ENCODE peak calls at places on chromosome 16, in four cellular contexts. Y is AG04450, B is left ventricle myocardium inferior, L is GM12864. O is an unnamed sample.

GRCh38 chr16:12078405-12079245 is 102.1 kb downstream of the SNX29 start:
- DNase-seq in Y (no peak), B (no peak), L (no peak), O (no peak)

GRCh38 chr16:64738321-64738960 is 383.4 kb downstream of the CDH11 start:
- DNase-seq in Y (peak), B (no peak), L (no peak), O (no peak)

GRCh38 chr16:31253642-31254045 is 6.1 kb upstream of the ITGAM start:
- DNase-seq in Y (no peak), B (peak), L (no peak), O (no peak)

GRCh38 chr16:27849621-27850020 is 213.9 kb downstream of the GSG1L start:
- DNase-seq in Y (no peak), B (no peak), L (no peak), O (no peak)

GRCh38 chr16:30041841-30042240 is 10.8 kb upstream of the TLCD3B start:
- DNase-seq in Y (no peak), B (no peak), L (no peak), O (no peak)

GRCh38 chr16:14244344-14245010 is 173.4 kb downstream of the MRTFB start:
- DNase-seq in Y (no peak), B (no peak), L (no peak), O (no peak)

GRCh38 chr16:81214745-81215166 is 23.7 kb upstream of the BCO1 start:
- DNase-seq in Y (no peak), B (no peak), L (no peak), O (no peak)

GRCh38 chr16:8886593-8887437 is 4.7 kb downstream of the LITAFD start:
- DNase-seq in Y (no peak), B (no peak), L (no peak), O (no peak)

GRCh38 chr16:35142147-35142808 is 1682.9 kb downstream of the TP53TG3F start:
- DNase-seq in Y (no peak), B (no peak), L (no peak), O (no peak)

GRCh38 chr16:30376508-30376907 is 1.9 kb downstream of the MYL11 start:
- DNase-seq in Y (no peak), B (no peak), L (no peak), O (no peak)

GRCh38 chr16:55671974-55672280 is 16.1 kb downstream of the SLC6A2 start:
- DNase-seq in Y (no peak), B (no peak), L (no peak), O (no peak)

GRCh38 chr16:16073884-16074781 is 124.7 kb downstream of the ABCC1 start:
- DNase-seq in Y (peak), B (no peak), L (no peak), O (no peak)

GRCh38 chr16:24700549-24701392 is 28.7 kb upstream of the TNRC6A start:
- DNase-seq in Y (peak), B (peak), L (no peak), O (no peak)

GRCh38 chr16:48384305-48384981 is 770 bp downstream of the SIAH1 start:
- DNase-seq in Y (no peak), B (peak), L (no peak), O (no peak)

DNA sequence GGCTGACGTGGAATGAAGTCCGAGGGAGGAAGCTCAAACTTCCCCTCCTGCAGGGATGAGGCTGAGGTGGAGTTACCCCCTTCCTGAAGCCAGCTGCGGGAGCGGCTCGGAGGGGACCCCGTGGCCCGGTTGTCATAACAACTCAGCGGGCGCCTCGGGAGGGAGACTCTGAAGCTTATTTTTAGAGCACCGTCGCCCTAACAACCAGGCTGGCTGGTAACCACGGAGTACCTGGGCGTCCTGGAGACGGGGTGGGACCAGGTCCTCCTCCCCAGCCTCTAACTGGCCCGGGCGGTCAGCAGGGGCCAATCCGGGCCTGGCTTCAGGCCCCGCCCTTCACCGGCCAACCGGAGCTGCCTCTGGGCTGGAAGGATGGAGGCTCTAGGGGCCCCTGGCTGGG is 27.7 kb downstream of the NECAB2 start:
- DNase-seq in Y (no peak), B (peak), L (no peak), O (no peak)
- H3K4me3 ChIP-seq in Y (no peak), B (no peak), L (no peak), O (no peak)

GRCh38 chr16:4372578-4373355 is 1.1 kb downstream of the VASN start:
- DNase-seq in Y (no peak), B (peak), L (no peak), O (no peak)
- H3K4me3 ChIP-seq in Y (peak), B (peak), L (no peak), O (no peak)

DNA sequence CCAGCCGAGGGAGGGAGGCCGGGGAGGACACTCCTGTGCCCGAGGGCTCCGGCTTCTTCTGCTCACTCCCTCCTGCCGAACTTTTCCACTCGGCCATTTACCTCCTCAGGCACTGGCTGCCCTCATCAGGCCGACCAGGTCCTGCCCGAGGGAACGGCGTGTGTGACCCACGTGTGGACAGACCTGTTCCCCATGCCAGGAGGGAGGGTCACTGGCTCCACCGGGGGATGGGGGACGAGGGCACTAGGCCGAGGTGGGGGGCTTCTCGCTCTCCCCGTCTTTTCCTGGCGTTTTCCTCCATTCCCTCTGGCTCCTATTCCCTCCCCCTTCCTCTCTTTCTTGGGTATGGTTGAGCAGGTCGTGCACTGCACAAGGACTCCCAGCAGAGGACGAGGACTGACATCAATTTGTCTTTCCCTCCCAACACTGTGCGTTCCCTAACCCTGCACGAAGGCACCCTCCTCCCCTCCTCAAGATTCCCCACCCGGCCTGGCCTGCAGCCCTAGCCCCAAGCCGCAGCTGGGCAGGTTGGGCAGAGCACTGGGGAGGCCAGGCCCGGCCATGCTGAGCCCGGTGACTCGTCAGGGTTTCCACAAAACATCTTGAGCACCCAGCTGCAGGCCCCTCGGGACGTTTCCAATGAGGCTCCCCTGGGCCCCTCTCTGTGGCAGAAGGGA is 3.2 kb upstream of the IL17C start:
- DNase-seq in Y (no peak), B (no peak), L (no peak), O (no peak)
- H3K4me3 ChIP-seq in Y (peak), B (peak), L (peak), O (no peak)

DNA sequence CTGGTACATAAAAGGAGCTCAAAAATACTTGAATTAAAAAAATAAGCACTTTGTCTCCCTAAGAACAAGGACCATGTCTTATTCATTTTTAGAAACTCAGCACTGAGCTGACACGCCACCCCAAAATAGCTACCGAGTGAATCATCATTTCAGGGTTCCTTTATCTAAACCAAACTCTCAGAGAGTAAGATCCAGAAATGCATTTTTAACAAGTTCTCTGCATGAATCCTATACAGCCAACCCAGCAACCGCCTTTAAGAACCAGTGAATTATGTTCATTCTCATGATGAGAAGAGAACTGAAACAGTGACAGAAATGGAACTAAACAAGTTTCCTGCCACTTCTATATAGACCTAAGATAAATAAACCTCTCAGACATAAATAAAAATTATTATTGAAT is 8.7 kb downstream of the C16orf87 start:
- DNase-seq in Y (peak), B (no peak), L (peak), O (no peak)
- H3K4me3 ChIP-seq in Y (no peak), B (no peak), L (no peak), O (no peak)

DNA sequence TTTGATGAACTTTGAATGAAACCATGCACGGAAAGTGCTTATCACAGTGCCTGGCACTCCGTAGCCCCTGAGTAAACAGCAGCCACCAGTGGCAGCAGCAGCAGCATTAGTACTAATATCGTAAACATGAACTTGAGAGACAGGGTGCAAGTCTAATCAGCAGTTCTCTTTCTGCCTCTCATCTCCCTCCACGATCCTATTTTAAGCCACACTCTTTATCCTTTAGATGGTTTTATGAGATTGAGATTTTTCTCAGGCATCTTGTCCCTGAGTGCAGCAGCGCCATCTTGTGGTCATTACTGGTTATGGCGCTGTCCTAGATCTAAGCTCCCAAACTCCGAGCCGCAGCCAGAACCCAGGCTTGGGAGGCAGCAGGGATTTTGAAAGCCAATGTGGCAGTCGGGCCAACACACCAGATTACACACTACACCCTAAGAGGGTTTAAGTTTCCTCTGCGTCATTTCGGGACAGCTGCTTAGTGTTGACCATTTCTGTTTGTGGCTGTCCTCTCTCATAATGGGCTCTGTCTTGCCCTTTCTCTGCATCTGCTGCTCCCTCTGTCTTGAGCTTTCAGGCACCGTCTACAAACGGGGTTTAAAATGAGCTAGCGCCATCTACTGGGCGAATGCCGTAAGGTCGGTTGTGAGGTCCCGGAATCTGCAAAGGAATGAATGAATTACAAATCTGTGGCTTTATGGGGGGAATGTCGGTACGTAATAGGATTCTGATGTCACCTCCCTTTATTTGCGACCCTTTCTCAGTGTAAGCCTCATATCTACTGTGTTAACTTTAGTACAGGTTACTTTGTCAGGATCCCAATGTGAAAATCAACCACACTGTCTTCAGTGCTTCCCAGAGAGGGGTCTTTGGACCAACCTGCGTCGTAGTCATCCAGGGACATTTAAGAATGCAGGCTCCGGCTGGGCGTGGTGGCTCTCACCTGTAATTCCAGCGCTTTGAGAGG is 64.5 kb downstream of the CYLD start:
- DNase-seq in Y (peak), B (peak), L (peak), O (peak)
- H3K4me3 ChIP-seq in Y (peak), B (peak), L (peak), O (peak)